ENCODE peak calls at places on chromosomes 13 and 19, in nine cellular contexts. V, L, N, B, U, Y, J, I and T are unnamed samples.

GRCh38 chr19:3443840-3444694 is 36.3 kb downstream of the SMIM24 start:
- DNase-seq in V (peak), L (peak), N (no peak), B (peak), U (no peak), Y (no peak), J (peak), I (no peak), T (no peak)

GRCh38 chr19:41925208-41926003 is 2.8 kb downstream of the ERFL start:
- DNase-seq in V (no peak), L (no peak), N (no peak), B (no peak), U (no peak), Y (no peak), J (no peak), I (no peak), T (no peak)

GRCh38 chr13:38002596-38002995 is 133.0 kb upstream of the TRPC4 start:
- DNase-seq in V (no peak), L (no peak), N (no peak), B (no peak), U (peak), Y (no peak), J (no peak), I (no peak), T (no peak)

GRCh38 chr13:80727321-80727975 is 386.5 kb upstream of the SPRY2 start:
- DNase-seq in V (no peak), L (no peak), N (no peak), B (no peak), U (no peak), Y (no peak), J (no peak), I (no peak), T (no peak)

GRCh38 chr19:44164327-44164672 is 600 bp upstream of the ZNF226 start:
- DNase-seq in V (no peak), L (no peak), N (no peak), B (no peak), U (no peak), Y (no peak), J (no peak), I (no peak), T (no peak)

GRCh38 chr19:11887618-11888531 is at the start of gene ZNF69:
- DNase-seq in V (peak), L (peak), N (peak), B (peak), U (peak), Y (peak), J (peak), I (peak), T (peak)

GRCh38 chr19:19817357-19817756 is 4.2 kb downstream of the ZNF506 start:
- DNase-seq in V (no peak), L (no peak), N (peak), B (no peak), U (no peak), Y (no peak), J (no peak), I (no peak), T (no peak)

GRCh38 chr19:45469132-45469834 is 1.5 kb downstream of the FOSB start:
- DNase-seq in V (peak), L (peak), N (peak), B (peak), U (peak), Y (peak), J (peak), I (peak), T (peak)

GRCh38 chr19:18020212-18021067 is 12.5 kb downstream of the ARRDC2 start:
- DNase-seq in V (peak), L (no peak), N (no peak), B (peak), U (peak), Y (peak), J (peak), I (peak), T (peak)

GRCh38 chr19:13082192-13083007 is 20.3 kb downstream of the LYL1 start:
- DNase-seq in V (peak), L (no peak), N (no peak), B (no peak), U (no peak), Y (peak), J (peak), I (no peak), T (no peak)

GRCh38 chr19:6412111-6412999 is 12.3 kb downstream of the KHSRP start:
- DNase-seq in V (peak), L (no peak), N (peak), B (no peak), U (peak), Y (peak), J (peak), I (no peak), T (peak)

GRCh38 chr13:43074824-43075510 is 51.6 kb downstream of the DNAJC15 start:
- DNase-seq in V (no peak), L (no peak), N (no peak), B (no peak), U (no peak), Y (no peak), J (no peak), I (no peak), T (no peak)

GRCh38 chr13:26257049-26257448 is 3.1 kb downstream of the CDK8 start:
- DNase-seq in V (no peak), L (no peak), N (no peak), B (no peak), U (no peak), Y (no peak), J (no peak), I (no peak), T (no peak)

GRCh38 chr13:112700291-112701060 is 10.6 kb downstream of the ATP11A start:
- DNase-seq in V (no peak), L (no peak), N (no peak), B (peak), U (no peak), Y (no peak), J (no peak), I (peak), T (no peak)

GRCh38 chr19:36508325-36508724 is 19.0 kb upstream of the ZNF566 start:
- DNase-seq in V (no peak), L (no peak), N (no peak), B (no peak), U (no peak), Y (no peak), J (no peak), I (no peak), T (no peak)

GRCh38 chr19:36151144-36152051 is 849 bp downstream of the COX7A1 start:
- DNase-seq in V (peak), L (no peak), N (no peak), B (peak), U (no peak), Y (no peak), J (peak), I (no peak), T (peak)

GRCh38 chr19:24033308-24033961 is 53.6 kb upstream of the ZNF254 start:
- DNase-seq in V (peak), L (peak), N (peak), B (peak), U (peak), Y (peak), J (peak), I (peak), T (peak)

GRCh38 chr13:99863789-99864626 is 107.6 kb downstream of the ZIC5 start:
- DNase-seq in V (no peak), L (no peak), N (no peak), B (no peak), U (no peak), Y (no peak), J (no peak), I (no peak), T (no peak)

GRCh38 chr19:14758816-14759215 is 19.5 kb downstream of the ADGRE2 start:
- DNase-seq in V (no peak), L (no peak), N (no peak), B (no peak), U (peak), Y (no peak), J (peak), I (no peak), T (no peak)